ENCODE peak calls at places on chromosomes 7 and 10, in eight cellular contexts. One of them, this sample, is unnamed.

GRCh38 chr7:46850563-46851325 is 731.2 kb downstream of the TNS3 start:
- DNase-seq in heart right ventricle: no peak
- DNase-seq in astrocyte: peak; percentile 42
- DNase-seq in fibroblast of the aortic adventitia: no peak
- DNase-seq in heart left ventricle: no peak
- DNase-seq in epithelial cell of esophagus: no peak
- DNase-seq in CD8-positive, alpha-beta T cell: no peak
- DNase-seq in psoas muscle: no peak
- DNase-seq in this sample: peak; percentile 61

GRCh38 chr7:23685770-23686169 is 5.8 kb downstream of the FAM221A start:
- DNase-seq in psoas muscle: no peak
- DNase-seq in CD8-positive, alpha-beta T cell: no peak
- DNase-seq in fibroblast of the aortic adventitia: peak; percentile 25
- DNase-seq in heart right ventricle: no peak
- DNase-seq in heart left ventricle: no peak
- DNase-seq in astrocyte: no peak
- DNase-seq in epithelial cell of esophagus: peak; percentile 5
- DNase-seq in this sample: no peak

GRCh38 chr10:123848564-123849457 is 42.8 kb downstream of the CPXM2 start:
- DNase-seq in CD8-positive, alpha-beta T cell: no peak
- DNase-seq in heart right ventricle: no peak
- DNase-seq in heart left ventricle: no peak
- DNase-seq in fibroblast of the aortic adventitia: no peak
- DNase-seq in epithelial cell of esophagus: no peak
- DNase-seq in astrocyte: no peak
- DNase-seq in psoas muscle: no peak
- DNase-seq in this sample: no peak

GRCh38 chr10:89389254-89389653 is 3.2 kb upstream of the IFIT1 start:
- DNase-seq in psoas muscle: no peak
- DNase-seq in heart right ventricle: no peak
- DNase-seq in astrocyte: peak; percentile 18
- DNase-seq in CD8-positive, alpha-beta T cell: no peak
- DNase-seq in epithelial cell of esophagus: peak; percentile 36
- DNase-seq in fibroblast of the aortic adventitia: peak; percentile 70
- DNase-seq in heart left ventricle: no peak
- DNase-seq in this sample: peak; percentile 29

GRCh38 chr10:79391231-79392019 is 44.2 kb downstream of the PPIF start:
- DNase-seq in fibroblast of the aortic adventitia: peak; percentile 34
- DNase-seq in astrocyte: no peak
- DNase-seq in epithelial cell of esophagus: no peak
- DNase-seq in psoas muscle: peak; percentile 47
- DNase-seq in heart left ventricle: no peak
- DNase-seq in heart right ventricle: peak; percentile 33
- DNase-seq in CD8-positive, alpha-beta T cell: no peak
- DNase-seq in this sample: no peak

GRCh38 chr10:28217848-28218247 is 85.0 kb downstream of the MPP7 start:
- DNase-seq in heart right ventricle: no peak
- DNase-seq in astrocyte: peak; percentile 97
- DNase-seq in fibroblast of the aortic adventitia: peak; percentile 17
- DNase-seq in CD8-positive, alpha-beta T cell: no peak
- DNase-seq in psoas muscle: no peak
- DNase-seq in heart left ventricle: no peak
- DNase-seq in epithelial cell of esophagus: peak; percentile 75
- DNase-seq in this sample: peak; percentile 97

GRCh38 chr10:104216631-104217030 is 15.5 kb downstream of the CFAP43 start:
- DNase-seq in heart left ventricle: no peak
- DNase-seq in epithelial cell of esophagus: no peak
- DNase-seq in heart right ventricle: no peak
- DNase-seq in astrocyte: no peak
- DNase-seq in CD8-positive, alpha-beta T cell: no peak
- DNase-seq in fibroblast of the aortic adventitia: no peak
- DNase-seq in psoas muscle: no peak
- DNase-seq in this sample: no peak

GRCh38 chr10:24857001-24857695 is 95.3 kb downstream of the PRTFDC1 start:
- DNase-seq in CD8-positive, alpha-beta T cell: no peak
- DNase-seq in epithelial cell of esophagus: no peak
- DNase-seq in heart left ventricle: no peak
- DNase-seq in fibroblast of the aortic adventitia: no peak
- DNase-seq in heart right ventricle: no peak
- DNase-seq in psoas muscle: no peak
- DNase-seq in astrocyte: no peak
- DNase-seq in this sample: no peak

GRCh38 chr10:110206988-110207804 is at the start of gene MXI1:
- DNase-seq in psoas muscle: peak; percentile 78
- DNase-seq in astrocyte: peak; percentile 80
- DNase-seq in CD8-positive, alpha-beta T cell: peak; percentile 26
- DNase-seq in heart right ventricle: peak; percentile 74
- DNase-seq in heart left ventricle: peak; percentile 86
- DNase-seq in fibroblast of the aortic adventitia: peak; percentile 76
- DNase-seq in epithelial cell of esophagus: peak; percentile 92
- DNase-seq in this sample: peak; percentile 85

GRCh38 chr7:19520392-19520791 is 188.4 kb downstream of the POLR1F start:
- DNase-seq in epithelial cell of esophagus: no peak
- DNase-seq in heart left ventricle: no peak
- DNase-seq in heart right ventricle: no peak
- DNase-seq in psoas muscle: no peak
- DNase-seq in fibroblast of the aortic adventitia: no peak
- DNase-seq in astrocyte: no peak
- DNase-seq in CD8-positive, alpha-beta T cell: no peak
- DNase-seq in this sample: no peak

GRCh38 chr10:85490431-85490830 is 876.2 kb downstream of the GRID1 start:
- DNase-seq in heart right ventricle: no peak
- DNase-seq in astrocyte: no peak
- DNase-seq in heart left ventricle: no peak
- DNase-seq in psoas muscle: no peak
- DNase-seq in epithelial cell of esophagus: no peak
- DNase-seq in fibroblast of the aortic adventitia: no peak
- DNase-seq in CD8-positive, alpha-beta T cell: no peak
- DNase-seq in this sample: no peak

GRCh38 chr7:117479480-117480224 is at the start of gene CFTR:
- DNase-seq in astrocyte: no peak
- DNase-seq in epithelial cell of esophagus: peak; percentile 6
- DNase-seq in fibroblast of the aortic adventitia: no peak
- DNase-seq in heart left ventricle: peak; percentile 16
- DNase-seq in CD8-positive, alpha-beta T cell: no peak
- DNase-seq in heart right ventricle: no peak
- DNase-seq in psoas muscle: peak; percentile 48
- DNase-seq in this sample: peak; percentile 7

GRCh38 chr7:107150375-107151073 is 18.3 kb upstream of the HBP1 start:
- DNase-seq in fibroblast of the aortic adventitia: peak; percentile 87
- DNase-seq in CD8-positive, alpha-beta T cell: peak; percentile 80
- DNase-seq in psoas muscle: peak; percentile 73
- DNase-seq in epithelial cell of esophagus: peak; percentile 75
- DNase-seq in heart right ventricle: peak; percentile 38
- DNase-seq in astrocyte: peak; percentile 37
- DNase-seq in heart left ventricle: peak; percentile 79
- DNase-seq in this sample: peak; percentile 83

GRCh38 chr7:6395898-6396582 is 51.7 kb downstream of the DAGLB start:
- DNase-seq in heart right ventricle: peak; percentile 31
- DNase-seq in psoas muscle: no peak
- DNase-seq in heart left ventricle: peak; percentile 51
- DNase-seq in astrocyte: no peak
- DNase-seq in epithelial cell of esophagus: no peak
- DNase-seq in CD8-positive, alpha-beta T cell: no peak
- DNase-seq in fibroblast of the aortic adventitia: no peak
- DNase-seq in this sample: no peak

GRCh38 chr10:103933557-103934121 is 15.7 kb upstream of the STN1 start:
- DNase-seq in epithelial cell of esophagus: no peak
- DNase-seq in heart right ventricle: no peak
- DNase-seq in heart left ventricle: no peak
- DNase-seq in psoas muscle: no peak
- DNase-seq in fibroblast of the aortic adventitia: no peak
- DNase-seq in CD8-positive, alpha-beta T cell: no peak
- DNase-seq in astrocyte: no peak
- DNase-seq in this sample: no peak

GRCh38 chr7:123148813-123149212 is 51.0 kb downstream of the SLC13A1 start:
- DNase-seq in psoas muscle: no peak
- DNase-seq in epithelial cell of esophagus: peak; percentile 2
- DNase-seq in fibroblast of the aortic adventitia: peak; percentile 1
- DNase-seq in heart right ventricle: no peak
- DNase-seq in heart left ventricle: no peak
- DNase-seq in CD8-positive, alpha-beta T cell: no peak
- DNase-seq in astrocyte: no peak
- DNase-seq in this sample: no peak

GRCh38 chr10:7194571-7194970 is 216.3 kb downstream of the SFMBT2 start:
- DNase-seq in astrocyte: no peak
- DNase-seq in heart left ventricle: no peak
- DNase-seq in heart right ventricle: no peak
- DNase-seq in epithelial cell of esophagus: no peak
- DNase-seq in fibroblast of the aortic adventitia: no peak
- DNase-seq in CD8-positive, alpha-beta T cell: no peak
- DNase-seq in psoas muscle: no peak
- DNase-seq in this sample: no peak

GRCh38 chr7:148964510-148965267 is 63.6 kb downstream of the PDIA4 start:
- DNase-seq in CD8-positive, alpha-beta T cell: no peak
- DNase-seq in heart right ventricle: no peak
- DNase-seq in heart left ventricle: no peak
- DNase-seq in fibroblast of the aortic adventitia: peak; percentile 8
- DNase-seq in astrocyte: no peak
- DNase-seq in epithelial cell of esophagus: no peak
- DNase-seq in psoas muscle: no peak
- DNase-seq in this sample: no peak

GRCh38 chr7:139080905-139081304 is 28.6 kb downstream of the ZC3HAV1 start:
- DNase-seq in fibroblast of the aortic adventitia: no peak
- DNase-seq in CD8-positive, alpha-beta T cell: no peak
- DNase-seq in heart right ventricle: no peak
- DNase-seq in epithelial cell of esophagus: no peak
- DNase-seq in heart left ventricle: no peak
- DNase-seq in psoas muscle: no peak
- DNase-seq in astrocyte: no peak
- DNase-seq in this sample: no peak

DNA sequence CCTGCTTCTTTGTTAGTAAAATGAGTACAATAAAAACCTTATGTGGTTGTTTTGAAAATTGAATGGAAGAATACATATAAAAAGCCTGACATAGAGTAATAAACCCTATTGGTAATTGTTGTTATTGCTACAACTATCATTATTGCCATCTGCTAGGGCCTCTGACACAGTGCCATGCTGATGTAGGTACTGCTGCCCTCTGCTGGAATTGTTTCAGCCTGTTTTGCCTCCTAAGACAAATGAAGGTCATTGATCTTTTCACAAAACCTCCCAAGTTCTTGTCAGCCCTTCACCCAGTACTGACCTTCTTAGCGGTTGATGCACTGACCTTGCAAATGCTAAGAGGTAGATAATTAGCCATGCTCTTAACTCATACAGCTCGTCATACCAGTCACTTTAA is 975.3 kb downstream of the SORCS1 start:
- DNase-seq in fibroblast of the aortic adventitia: peak; percentile 5
- DNase-seq in heart left ventricle: no peak
- DNase-seq in astrocyte: no peak
- DNase-seq in psoas muscle: no peak
- DNase-seq in epithelial cell of esophagus: peak; percentile 69
- DNase-seq in heart right ventricle: no peak
- DNase-seq in CD8-positive, alpha-beta T cell: no peak
- DNase-seq in this sample: peak; percentile 1
- TF ChIP-seq CTCF in fibroblast of the aortic adventitia: peak; percentile 16
- TF ChIP-seq CTCF in heart left ventricle: peak; percentile 13
- TF ChIP-seq CTCF in astrocyte: peak; percentile 35
- TF ChIP-seq CTCF in psoas muscle: no peak
- TF ChIP-seq CTCF in epithelial cell of esophagus: peak; percentile 68
- TF ChIP-seq CTCF in heart right ventricle: no peak
- TF ChIP-seq CTCF in CD8-positive, alpha-beta T cell: no peak
- TF ChIP-seq CTCF in this sample: peak; percentile 19

DNA sequence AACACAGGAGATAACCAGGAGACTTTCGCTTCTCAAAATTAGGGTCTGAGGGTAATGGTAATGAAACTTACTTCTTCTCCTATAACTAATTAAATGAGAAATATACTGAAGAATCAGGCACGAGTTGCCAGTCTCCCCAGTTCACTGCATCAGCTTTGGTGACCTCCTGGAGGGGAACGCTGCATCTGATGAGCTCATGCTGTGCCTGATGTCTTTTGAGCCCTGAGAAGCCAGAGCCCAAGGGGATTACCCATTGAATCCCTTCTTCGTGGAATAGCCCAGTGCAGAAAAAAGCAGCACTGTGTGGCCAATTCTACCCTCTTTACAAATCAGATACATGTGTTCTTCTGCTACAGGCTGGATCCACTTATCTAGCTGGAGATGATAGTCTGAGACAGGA is 45.1 kb downstream of the CYP2C9 start:
- DNase-seq in heart right ventricle: no peak
- DNase-seq in astrocyte: no peak
- DNase-seq in epithelial cell of esophagus: no peak
- DNase-seq in psoas muscle: no peak
- DNase-seq in heart left ventricle: no peak
- DNase-seq in CD8-positive, alpha-beta T cell: no peak
- DNase-seq in fibroblast of the aortic adventitia: no peak
- DNase-seq in this sample: no peak
- TF ChIP-seq CTCF in heart right ventricle: no peak
- TF ChIP-seq CTCF in astrocyte: no peak
- TF ChIP-seq CTCF in epithelial cell of esophagus: no peak
- TF ChIP-seq CTCF in psoas muscle: no peak
- TF ChIP-seq CTCF in heart left ventricle: no peak
- TF ChIP-seq CTCF in CD8-positive, alpha-beta T cell: no peak
- TF ChIP-seq CTCF in fibroblast of the aortic adventitia: no peak
- TF ChIP-seq CTCF in this sample: no peak

DNA sequence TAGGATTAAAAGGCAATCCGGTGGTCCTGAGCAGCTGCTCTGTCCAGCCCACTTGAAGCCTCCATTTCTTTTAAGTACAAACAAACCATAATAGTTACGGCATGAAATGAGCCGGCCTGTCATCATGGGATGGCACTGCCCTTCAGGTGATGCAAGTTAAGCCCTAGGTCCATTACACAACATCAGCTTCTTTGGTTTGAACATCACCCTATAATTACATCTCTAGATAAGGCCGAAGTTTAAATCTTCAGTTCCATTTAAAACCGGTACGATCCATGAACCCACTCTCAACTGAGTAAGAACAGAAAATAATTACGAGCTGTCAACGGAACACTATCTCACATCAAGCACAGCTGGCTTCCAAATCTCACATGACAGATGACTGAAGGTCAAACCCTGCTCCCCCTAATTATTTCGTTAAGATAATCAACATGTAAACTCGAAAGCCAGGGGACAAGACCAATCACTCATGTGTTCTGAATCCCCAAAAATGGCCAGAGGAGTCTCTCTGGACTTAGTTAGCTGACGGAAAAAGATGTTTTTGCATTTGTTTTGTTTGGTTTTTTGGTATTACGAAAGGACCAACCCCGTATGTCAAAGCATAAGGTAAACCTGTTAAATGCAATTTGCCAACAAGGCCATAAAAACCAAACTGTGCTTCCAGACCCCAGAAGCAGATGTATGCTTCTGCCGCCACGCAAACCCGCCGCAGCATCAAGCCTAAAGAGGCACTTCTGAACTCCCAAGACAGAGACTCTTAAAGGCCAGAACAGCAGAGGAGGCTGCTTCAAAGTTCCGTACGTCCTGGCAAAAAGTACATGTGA is 10.8 kb downstream of the GNA12 start:
- DNase-seq in psoas muscle: no peak
- DNase-seq in heart left ventricle: no peak
- DNase-seq in fibroblast of the aortic adventitia: no peak
- DNase-seq in CD8-positive, alpha-beta T cell: no peak
- DNase-seq in astrocyte: no peak
- DNase-seq in epithelial cell of esophagus: no peak
- DNase-seq in heart right ventricle: no peak
- DNase-seq in this sample: no peak
- TF ChIP-seq CTCF in psoas muscle: no peak
- TF ChIP-seq CTCF in heart left ventricle: no peak
- TF ChIP-seq CTCF in fibroblast of the aortic adventitia: no peak
- TF ChIP-seq CTCF in CD8-positive, alpha-beta T cell: no peak
- TF ChIP-seq CTCF in astrocyte: no peak
- TF ChIP-seq CTCF in epithelial cell of esophagus: no peak
- TF ChIP-seq CTCF in heart right ventricle: no peak
- TF ChIP-seq CTCF in this sample: no peak

GRCh38 chr10:128316327-128316726 is 190.1 kb upstream of the MKI67 start:
- DNase-seq in heart right ventricle: no peak
- DNase-seq in astrocyte: no peak
- DNase-seq in CD8-positive, alpha-beta T cell: no peak
- DNase-seq in epithelial cell of esophagus: no peak
- DNase-seq in fibroblast of the aortic adventitia: no peak
- DNase-seq in psoas muscle: no peak
- DNase-seq in heart left ventricle: no peak
- DNase-seq in this sample: no peak
- TF ChIP-seq CTCF in heart right ventricle: no peak
- TF ChIP-seq CTCF in astrocyte: no peak
- TF ChIP-seq CTCF in CD8-positive, alpha-beta T cell: no peak
- TF ChIP-seq CTCF in epithelial cell of esophagus: no peak
- TF ChIP-seq CTCF in fibroblast of the aortic adventitia: no peak
- TF ChIP-seq CTCF in psoas muscle: no peak
- TF ChIP-seq CTCF in heart left ventricle: no peak
- TF ChIP-seq CTCF in this sample: no peak

This sample was measured in fibroblast of lung.